ENCODE peak calls at places on chromosome 16, in seven cellular contexts. V, W, S, F, R, X and D are unnamed samples.

GRCh38 chr16:31093132-31093703 is 1.4 kb downstream of the VKORC1 start:
- DNase-seq in V (peak), W (no peak), S (peak), F (peak), R (peak), X (peak), D (no peak)

GRCh38 chr16:49201118-49201517 is 80.5 kb downstream of the CBLN1 start:
- DNase-seq in V (no peak), W (no peak), S (no peak), F (no peak), R (no peak), X (no peak), D (no peak)

GRCh38 chr16:1533443-1533951 is at the start of gene TMEM204:
- DNase-seq in V (peak), W (no peak), S (peak), F (peak), R (no peak), X (peak), D (peak)

GRCh38 chr16:86362155-86362849 is 148.0 kb upstream of the FOXF1 start:
- DNase-seq in V (peak), W (no peak), S (no peak), F (no peak), R (no peak), X (peak), D (no peak)

GRCh38 chr16:12017583-12017982 is 41.0 kb downstream of the SNX29 start:
- DNase-seq in V (peak), W (no peak), S (peak), F (no peak), R (no peak), X (peak), D (peak)

GRCh38 chr16:3023415-3023668 is 400 bp downstream of the HCFC1R1 start:
- DNase-seq in V (peak), W (no peak), S (peak), F (no peak), R (peak), X (peak), D (peak)

GRCh38 chr16:74909665-74910064 is 75.3 kb downstream of the WDR59 start:
- DNase-seq in V (peak), W (no peak), S (no peak), F (no peak), R (no peak), X (no peak), D (no peak)

GRCh38 chr16:86508947-86509758 is 1.2 kb upstream of the FOXF1 start:
- DNase-seq in V (peak), W (no peak), S (peak), F (peak), R (no peak), X (peak), D (peak)

GRCh38 chr16:53773150-53773846 is 69.3 kb downstream of the FTO start:
- DNase-seq in V (peak), W (no peak), S (peak), F (peak), R (no peak), X (peak), D (peak)

GRCh38 chr16:20884240-20884556 is 16.0 kb downstream of the DCUN1D3 start:
- DNase-seq in V (peak), W (no peak), S (peak), F (no peak), R (no peak), X (peak), D (peak)

GRCh38 chr16:50692999-50693781 is at the start of gene NOD2:
- DNase-seq in V (no peak), W (no peak), S (no peak), F (no peak), R (peak), X (peak), D (no peak)

GRCh38 chr16:48961546-48961945 is 320.1 kb downstream of the CBLN1 start:
- DNase-seq in V (no peak), W (no peak), S (no peak), F (no peak), R (no peak), X (no peak), D (no peak)

GRCh38 chr16:79532785-79533184 is 67.8 kb downstream of the MAF start:
- DNase-seq in V (no peak), W (no peak), S (no peak), F (no peak), R (no peak), X (no peak), D (no peak)

GRCh38 chr16:89004209-89004831 is 27.3 kb upstream of the CBFA2T3 start:
- DNase-seq in V (no peak), W (no peak), S (no peak), F (no peak), R (peak), X (peak), D (peak)

GRCh38 chr16:56848955-56849689 is 15.9 kb upstream of the SLC12A3 start:
- DNase-seq in V (peak), W (no peak), S (peak), F (no peak), R (no peak), X (peak), D (peak)

GRCh38 chr16:3101841-3102470 is 2.9 kb upstream of the ZSCAN10 start:
- DNase-seq in V (no peak), W (no peak), S (no peak), F (no peak), R (no peak), X (peak), D (peak)

GRCh38 chr16:51685498-51685897 is 534.4 kb upstream of the SALL1 start:
- DNase-seq in V (no peak), W (no peak), S (no peak), F (no peak), R (no peak), X (no peak), D (no peak)

GRCh38 chr16:3950343-3951193 is 70.1 kb upstream of the CREBBP start:
- DNase-seq in V (peak), W (no peak), S (peak), F (peak), R (no peak), X (peak), D (peak)

GRCh38 chr16:64172652-64173051 is 949.2 kb downstream of the CDH11 start:
- DNase-seq in V (no peak), W (no peak), S (no peak), F (no peak), R (no peak), X (no peak), D (no peak)

GRCh38 chr16:48950184-48950583 is 331.5 kb downstream of the CBLN1 start:
- DNase-seq in V (peak), W (no peak), S (peak), F (no peak), R (no peak), X (no peak), D (no peak)

GRCh38 chr16:78879046-78879445 is 721.5 kb downstream of the MAF start:
- DNase-seq in V (no peak), W (no peak), S (no peak), F (no peak), R (no peak), X (no peak), D (no peak)

GRCh38 chr16:15618392-15618791 is 24.6 kb downstream of the MARF1 start:
- DNase-seq in V (peak), W (no peak), S (peak), F (no peak), R (no peak), X (peak), D (peak)

GRCh38 chr16:68375801-68376536 is 65.2 kb downstream of the PRMT7 start:
- DNase-seq in V (no peak), W (no peak), S (no peak), F (no peak), R (peak), X (no peak), D (no peak)

GRCh38 chr16:56781565-56781964 is 51.6 kb downstream of the NUP93 start:
- DNase-seq in V (no peak), W (no peak), S (no peak), F (no peak), R (no peak), X (no peak), D (no peak)

GRCh38 chr16:65769055-65769465 is 597.4 kb upstream of the CDH5 start:
- DNase-seq in V (no peak), W (no peak), S (peak), F (no peak), R (no peak), X (peak), D (peak)

GRCh38 chr16:87033021-87033471 is 284.1 kb downstream of the C16orf95 start:
- DNase-seq in V (no peak), W (no peak), S (no peak), F (no peak), R (no peak), X (no peak), D (no peak)

GRCh38 chr16:20409398-20410152 is at the start of gene ACSM5:
- DNase-seq in V (peak), W (no peak), S (no peak), F (no peak), R (peak), X (peak), D (no peak)

GRCh38 chr16:80500116-80500859 is 40.5 kb upstream of the DYNLRB2 start:
- DNase-seq in V (no peak), W (no peak), S (no peak), F (no peak), R (no peak), X (no peak), D (no peak)

GRCh38 chr16:79639576-79640311 is 39.2 kb upstream of the MAF start:
- DNase-seq in V (no peak), W (no peak), S (no peak), F (no peak), R (no peak), X (no peak), D (no peak)

GRCh38 chr16:68893710-68894705 is 50.7 kb downstream of the TANGO6 start:
- DNase-seq in V (peak), W (no peak), S (peak), F (no peak), R (peak), X (peak), D (peak)

GRCh38 chr16:74650966-74651567 is 15.6 kb downstream of the RFWD3 start:
- DNase-seq in V (no peak), W (no peak), S (no peak), F (no peak), R (no peak), X (peak), D (peak)

GRCh38 chr16:50699345-50700159 is 6.1 kb downstream of the NOD2 start:
- DNase-seq in V (peak), W (peak), S (peak), F (no peak), R (no peak), X (peak), D (peak)

GRCh38 chr16:56936491-56936890 is 4.5 kb downstream of the HERPUD1 start:
- DNase-seq in V (no peak), W (no peak), S (no peak), F (no peak), R (no peak), X (no peak), D (no peak)

GRCh38 chr16:53429221-53429943 is 4.9 kb upstream of the RBL2 start:
- DNase-seq in V (peak), W (no peak), S (peak), F (no peak), R (no peak), X (peak), D (peak)

GRCh38 chr16:68645494-68646388 is 631 bp downstream of the CDH3 start:
- DNase-seq in V (no peak), W (no peak), S (no peak), F (peak), R (peak), X (no peak), D (no peak)

GRCh38 chr16:78686601-78687000 is 587.1 kb downstream of the WWOX start:
- DNase-seq in V (no peak), W (no peak), S (no peak), F (no peak), R (no peak), X (peak), D (no peak)

GRCh38 chr16:64380751-64381150 is 741.1 kb downstream of the CDH11 start:
- DNase-seq in V (no peak), W (no peak), S (no peak), F (no peak), R (no peak), X (no peak), D (no peak)

GRCh38 chr16:55641430-55642056 is 14.2 kb upstream of the SLC6A2 start:
- DNase-seq in V (no peak), W (no peak), S (peak), F (no peak), R (no peak), X (no peak), D (no peak)

GRCh38 chr16:16908058-16908457 is 529.1 kb downstream of the NPIPA7 start:
- DNase-seq in V (no peak), W (no peak), S (no peak), F (no peak), R (no peak), X (no peak), D (no peak)

GRCh38 chr16:16905850-16906249 is 526.9 kb downstream of the NPIPA7 start:
- DNase-seq in V (no peak), W (peak), S (no peak), F (no peak), R (no peak), X (no peak), D (no peak)

GRCh38 chr16:16907089-16907488 is 528.1 kb downstream of the NPIPA7 start:
- DNase-seq in V (no peak), W (no peak), S (no peak), F (no peak), R (no peak), X (no peak), D (no peak)
- TF ChIP-seq CTCF in V (no peak), W (no peak), S (no peak), F (no peak), R (no peak), X (no peak), D (no peak)

GRCh38 chr16:84618428-84619102 is 687 bp upstream of the COTL1 start:
- DNase-seq in V (peak), W (no peak), S (peak), F (no peak), R (no peak), X (peak), D (peak)
- H3K4me3 ChIP-seq in V (peak), W (peak), S (peak), F (no peak), R (no peak), X (peak), D (peak)

DNA sequence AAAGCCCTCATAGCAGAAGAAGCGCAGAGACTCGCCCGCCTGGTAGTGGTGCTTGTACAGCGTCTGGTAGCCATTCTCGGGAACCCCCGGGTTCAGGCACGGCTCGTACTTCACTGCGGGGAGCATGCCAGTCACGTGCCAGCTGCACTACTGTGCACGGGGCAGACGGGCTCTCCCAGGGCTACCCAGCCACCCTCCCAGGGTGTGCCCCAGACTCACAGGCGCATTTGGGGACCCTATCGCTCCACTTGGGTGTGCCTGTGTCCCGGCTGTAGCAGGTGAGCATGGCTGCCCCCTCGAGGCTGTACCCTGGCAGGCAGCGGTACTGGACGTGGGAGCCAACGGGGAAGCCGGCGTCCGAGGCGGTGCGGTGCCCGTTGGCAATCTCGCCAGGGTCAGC is 10.3 kb upstream of the CDIPT start:
- DNase-seq in V (no peak), W (no peak), S (no peak), F (no peak), R (no peak), X (no peak), D (no peak)
- TF ChIP-seq CTCF in V (no peak), W (no peak), S (no peak), F (no peak), R (no peak), X (no peak), D (no peak)

DNA sequence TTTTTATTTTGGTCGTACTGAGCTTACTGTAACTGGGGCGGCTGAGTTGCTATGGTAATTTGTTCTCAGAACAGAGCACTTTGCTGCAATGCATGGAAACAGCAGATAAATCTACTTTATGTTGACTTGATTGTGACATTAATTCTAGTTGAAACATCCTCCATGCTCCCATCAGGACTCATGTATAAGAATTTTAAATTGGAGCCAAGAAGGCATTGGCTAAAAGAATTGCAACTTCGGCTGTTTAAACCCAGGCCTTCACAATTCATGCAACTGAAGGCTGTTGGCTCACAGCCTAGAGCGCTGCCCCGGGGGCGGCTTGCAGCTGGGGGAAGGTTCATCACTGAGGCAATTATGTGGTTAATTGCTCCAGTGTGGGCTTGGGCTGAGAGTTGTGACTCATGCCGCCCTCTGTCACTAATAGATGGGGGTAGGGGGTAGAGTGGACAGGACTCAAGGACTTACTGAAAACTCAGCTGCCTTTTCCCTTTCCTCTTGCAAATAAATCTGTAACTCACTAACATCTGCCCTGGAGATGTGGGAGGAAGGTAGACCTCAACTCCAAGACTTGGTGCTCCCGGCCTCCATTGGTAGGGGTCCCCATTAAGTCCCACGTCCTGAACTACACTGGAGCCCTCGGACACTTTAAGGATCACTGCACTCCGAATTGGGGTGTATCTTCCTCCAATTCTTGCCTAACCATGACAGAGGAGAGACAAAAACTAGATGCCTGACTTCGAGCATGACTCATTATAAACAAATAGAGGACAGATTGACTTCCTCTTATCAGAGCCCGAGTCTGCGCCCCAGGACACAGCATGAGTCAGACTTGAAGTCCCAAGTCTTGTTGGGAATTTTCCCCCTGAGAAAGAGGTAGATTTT is 37.5 kb downstream of the ERCC4 start:
- DNase-seq in V (peak), W (peak), S (peak), F (peak), R (peak), X (peak), D (peak)
- H3K4me3 ChIP-seq in V (peak), W (peak), S (peak), F (peak), R (no peak), X (peak), D (peak)

DNA sequence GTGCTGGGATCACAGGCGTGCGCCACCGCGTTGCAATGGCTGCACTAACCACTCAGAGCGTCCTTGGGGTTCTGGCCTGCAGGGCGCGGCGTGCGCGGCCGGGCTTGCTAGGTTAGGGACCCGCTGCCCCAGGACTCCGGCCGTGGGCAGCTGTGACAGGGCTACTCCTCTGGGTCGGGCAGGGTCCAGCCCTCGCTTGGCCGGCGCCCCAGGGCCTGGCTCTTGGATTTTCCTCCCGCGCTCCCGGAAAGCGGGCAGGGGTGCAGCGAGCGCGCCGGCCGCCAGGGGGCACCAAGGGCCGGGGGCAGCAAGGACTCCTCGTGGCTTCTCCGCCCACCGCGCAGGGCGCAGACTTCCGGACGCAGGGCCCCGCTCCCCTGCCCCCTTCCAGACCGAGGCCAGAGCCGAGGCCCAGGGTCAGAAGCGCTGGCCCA is 489 bp downstream of the TLE7 start:
- DNase-seq in V (no peak), W (no peak), S (no peak), F (no peak), R (peak), X (no peak), D (no peak)
- TF ChIP-seq CTCF in V (no peak), W (no peak), S (peak), F (no peak), R (peak), X (peak), D (no peak)

GRCh38 chr16:330746-331145 is 21.8 kb downstream of the AXIN1 start:
- DNase-seq in V (no peak), W (no peak), S (no peak), F (no peak), R (no peak), X (no peak), D (no peak)
- H3K4me3 ChIP-seq in V (no peak), W (no peak), S (no peak), F (no peak), R (no peak), X (no peak), D (no peak)

GRCh38 chr16:62077998-62078397 is 41.8 kb upstream of the CDH8 start:
- DNase-seq in V (no peak), W (no peak), S (no peak), F (no peak), R (no peak), X (no peak), D (no peak)
- TF ChIP-seq CTCF in V (no peak), W (no peak), S (no peak), F (no peak), R (no peak), X (no peak), D (no peak)

GRCh38 chr16:27314986-27315332 is 1.2 kb downstream of the IL4R start:
- DNase-seq in V (no peak), W (no peak), S (no peak), F (no peak), R (no peak), X (no peak), D (no peak)

GRCh38 chr16:27317320-27317719 is 3.5 kb downstream of the IL4R start:
- DNase-seq in V (no peak), W (no peak), S (no peak), F (no peak), R (no peak), X (no peak), D (no peak)

GRCh38 chr16:27314161-27314723 is 468 bp downstream of the IL4R start:
- DNase-seq in V (peak), W (no peak), S (peak), F (peak), R (peak), X (peak), D (peak)

GRCh38 chr16:27316038-27316680 is 2.4 kb downstream of the IL4R start:
- DNase-seq in V (no peak), W (no peak), S (no peak), F (no peak), R (no peak), X (no peak), D (no peak)

GRCh38 chr16:27315333-27316037 is 1.7 kb downstream of the IL4R start:
- DNase-seq in V (peak), W (no peak), S (peak), F (peak), R (no peak), X (peak), D (peak)
- H3K4me3 ChIP-seq in V (peak), W (peak), S (peak), F (peak), R (no peak), X (peak), D (peak)

DNA sequence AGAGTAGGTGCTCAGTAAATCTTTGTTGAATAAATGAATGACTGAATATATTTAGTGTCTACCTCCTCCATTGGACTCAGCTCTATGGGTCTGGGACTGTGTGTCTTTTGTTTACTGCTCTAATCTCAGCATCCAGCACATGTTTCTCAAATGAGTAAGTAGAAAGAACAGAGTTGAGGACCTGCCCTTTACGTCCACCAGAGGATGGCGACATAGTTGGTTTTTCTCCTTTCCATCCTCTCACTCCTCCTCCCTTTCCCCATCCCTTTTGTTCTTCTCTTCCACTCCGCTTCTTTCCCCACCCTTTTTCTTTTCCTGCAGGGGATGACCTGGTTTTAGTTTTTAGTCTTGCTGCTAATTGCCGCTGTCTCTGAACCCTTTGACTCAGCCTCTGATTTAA is 12.1 kb upstream of the CHP2 start:
- DNase-seq in V (no peak), W (no peak), S (no peak), F (no peak), R (no peak), X (no peak), D (no peak)
- TF ChIP-seq CTCF in V (no peak), W (no peak), S (no peak), F (no peak), R (no peak), X (no peak), D (no peak)